ENCODE peak calls at places on chromosomes 11 and 22, in eight cellular contexts. V, K, O, Y, P, N, W and G are unnamed samples.

GRCh38 chr11:44621140-44621681 is 55.7 kb downstream of the CD82 start:
- DNase-seq in V (peak), N (peak), P (peak), O (peak), K (peak), Y (peak), W (peak), G (peak)

GRCh38 chr11:101848262-101848661 is 66.5 kb upstream of the CEP126 start:
- DNase-seq in O (no peak), V (no peak), Y (no peak), W (no peak), K (peak), N (peak), P (no peak), G (no peak)

GRCh38 chr22:30876221-30876751 is 92.3 kb downstream of the MORC2 start:
- DNase-seq in W (no peak), Y (no peak), O (no peak), K (no peak), V (no peak), N (no peak), P (peak), G (no peak)

GRCh38 chr11:43736502-43737193 is 56.1 kb downstream of the HSD17B12 start:
- DNase-seq in O (no peak), Y (no peak), V (peak), P (no peak), N (no peak), K (peak), W (no peak), G (no peak)

GRCh38 chr22:24498826-24499225 is 3.7 kb downstream of the UPB1 start:
- DNase-seq in V (no peak), K (no peak), N (no peak), W (no peak), P (no peak), O (no peak), Y (no peak), G (no peak)

GRCh38 chr11:9158898-9159391 is 67.5 kb upstream of the SCUBE2 start:
- DNase-seq in Y (no peak), V (no peak), P (no peak), K (peak), W (no peak), N (no peak), O (peak), G (no peak)

GRCh38 chr11:75400110-75400865 is 970 bp downstream of the RPS3 start:
- DNase-seq in V (no peak), O (no peak), K (peak), W (no peak), Y (no peak), N (no peak), P (no peak), G (no peak)

GRCh38 chr11:3222003-3222855 is 3.6 kb upstream of the MRGPRG start:
- DNase-seq in Y (no peak), P (peak), N (no peak), W (no peak), O (no peak), K (no peak), V (no peak), G (no peak)

GRCh38 chr11:30879322-30880020 is 293.3 kb upstream of the MPPED2 start:
- DNase-seq in P (no peak), Y (no peak), V (no peak), W (no peak), K (no peak), N (no peak), O (no peak), G (no peak)

GRCh38 chr22:50728523-50728931 is 9.5 kb upstream of the ACR start:
- DNase-seq in P (peak), K (no peak), W (no peak), V (no peak), O (no peak), N (no peak), Y (no peak), G (peak)

GRCh38 chr11:115185507-115185906 is 318.7 kb downstream of the CADM1 start:
- DNase-seq in P (no peak), O (no peak), W (no peak), Y (no peak), N (no peak), K (no peak), V (no peak), G (no peak)

GRCh38 chr11:28524098-28524497 is 415.9 kb downstream of the METTL15 start:
- DNase-seq in V (no peak), K (peak), W (no peak), N (no peak), Y (no peak), O (no peak), P (no peak), G (no peak)

GRCh38 chr22:20438678-20439492 is 1.3 kb upstream of the SCARF2 start:
- DNase-seq in K (no peak), Y (no peak), O (peak), P (peak), V (no peak), N (peak), W (no peak), G (no peak)
- TF ChIP-seq CTCF in K (no peak), Y (no peak), O (peak), P (no peak), V (peak), N (peak), W (no peak), G (no peak)

GRCh38 chr22:48577691-48578090 is 1250.0 kb downstream of the BRD1 start:
- DNase-seq in K (no peak), Y (no peak), P (no peak), O (no peak), V (no peak), N (no peak), W (no peak), G (no peak)

GRCh38 chr22:48575567-48576332 is 1251.9 kb downstream of the BRD1 start:
- DNase-seq in N (peak), Y (no peak), O (no peak), K (no peak), W (no peak), P (no peak), V (no peak), G (no peak)

GRCh38 chr22:48574776-48575566 is 1252.7 kb downstream of the BRD1 start:
- DNase-seq in N (peak), K (no peak), Y (peak), O (no peak), P (peak), W (peak), V (no peak), G (no peak)

GRCh38 chr22:48577014-48577690 is 1250.5 kb downstream of the BRD1 start:
- DNase-seq in K (no peak), P (peak), Y (no peak), N (peak), W (no peak), V (no peak), O (no peak), G (no peak)

GRCh38 chr22:48576333-48577013 is 1251.2 kb downstream of the BRD1 start:
- DNase-seq in V (no peak), K (no peak), Y (peak), N (peak), P (peak), O (no peak), W (peak), G (no peak)
- TF ChIP-seq CTCF in V (no peak), K (peak), Y (peak), N (peak), P (no peak), O (no peak), W (no peak), G (no peak)

GRCh38 chr11:84780689-84781293 is 846.4 kb downstream of the DLG2 start:
- DNase-seq in Y (no peak), K (peak), P (no peak), W (no peak), V (no peak), N (peak), O (no peak), G (no peak)
- TF ChIP-seq CTCF in Y (peak), K (peak), P (no peak), W (peak), V (peak), N (peak), O (peak), G (no peak)

GRCh38 chr22:20595461-20595860 is 88.1 kb downstream of the MED15 start:
- DNase-seq in W (no peak), V (no peak), O (no peak), K (no peak), N (no peak), Y (no peak), P (no peak), G (no peak)
- TF ChIP-seq CTCF in W (no peak), V (no peak), O (no peak), K (no peak), N (no peak), Y (no peak), P (no peak), G (no peak)

DNA sequence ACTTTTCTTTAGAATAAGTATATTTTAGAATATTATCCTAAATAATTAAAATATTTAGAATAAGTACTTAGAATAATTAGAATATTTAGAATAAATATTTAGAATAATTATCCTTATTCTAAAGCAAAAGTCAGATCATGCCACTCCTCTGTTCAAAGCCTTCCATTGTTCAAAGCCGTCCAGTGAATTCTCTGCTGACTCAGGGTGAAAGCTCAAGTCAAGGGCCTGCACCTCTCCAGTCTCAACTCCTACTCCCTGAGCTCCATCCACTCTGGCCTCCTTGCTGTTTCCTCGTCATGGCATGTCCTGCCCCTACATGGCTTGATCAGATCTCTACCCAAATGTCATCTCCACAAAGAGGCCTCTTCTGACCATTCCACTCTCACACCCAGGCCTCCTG is 30.0 kb downstream of the PLEKHA7 start:
- DNase-seq in O (no peak), V (no peak), K (no peak), W (no peak), Y (no peak), P (no peak), N (no peak), G (no peak)
- TF ChIP-seq CTCF in O (no peak), V (no peak), K (no peak), W (no peak), Y (no peak), P (no peak), N (no peak), G (no peak)

GRCh38 chr11:120230433-120231071 is 9.4 kb upstream of the POU2F3 start:
- DNase-seq in P (no peak), Y (no peak), V (no peak), K (no peak), W (no peak), O (no peak), N (no peak), G (no peak)
- TF ChIP-seq CTCF in P (no peak), Y (no peak), V (no peak), K (no peak), W (no peak), O (no peak), N (no peak), G (no peak)

GRCh38 chr11:65793144-65793581 is 6.3 kb downstream of the OVOL1 start:
- DNase-seq in W (no peak), O (no peak), P (no peak), V (no peak), Y (no peak), K (peak), N (no peak), G (no peak)

GRCh38 chr11:65792456-65792855 is 5.6 kb downstream of the OVOL1 start:
- DNase-seq in P (no peak), W (no peak), Y (no peak), V (no peak), K (peak), N (no peak), O (no peak), G (no peak)

GRCh38 chr11:65791719-65792213 is 4.9 kb downstream of the OVOL1 start:
- DNase-seq in O (peak), N (no peak), Y (no peak), P (no peak), V (no peak), W (no peak), K (peak), G (no peak)

GRCh38 chr11:65794570-65795510 is 8.0 kb downstream of the OVOL1 start:
- DNase-seq in V (no peak), W (no peak), O (no peak), Y (no peak), K (no peak), P (no peak), N (no peak), G (no peak)

DNA sequence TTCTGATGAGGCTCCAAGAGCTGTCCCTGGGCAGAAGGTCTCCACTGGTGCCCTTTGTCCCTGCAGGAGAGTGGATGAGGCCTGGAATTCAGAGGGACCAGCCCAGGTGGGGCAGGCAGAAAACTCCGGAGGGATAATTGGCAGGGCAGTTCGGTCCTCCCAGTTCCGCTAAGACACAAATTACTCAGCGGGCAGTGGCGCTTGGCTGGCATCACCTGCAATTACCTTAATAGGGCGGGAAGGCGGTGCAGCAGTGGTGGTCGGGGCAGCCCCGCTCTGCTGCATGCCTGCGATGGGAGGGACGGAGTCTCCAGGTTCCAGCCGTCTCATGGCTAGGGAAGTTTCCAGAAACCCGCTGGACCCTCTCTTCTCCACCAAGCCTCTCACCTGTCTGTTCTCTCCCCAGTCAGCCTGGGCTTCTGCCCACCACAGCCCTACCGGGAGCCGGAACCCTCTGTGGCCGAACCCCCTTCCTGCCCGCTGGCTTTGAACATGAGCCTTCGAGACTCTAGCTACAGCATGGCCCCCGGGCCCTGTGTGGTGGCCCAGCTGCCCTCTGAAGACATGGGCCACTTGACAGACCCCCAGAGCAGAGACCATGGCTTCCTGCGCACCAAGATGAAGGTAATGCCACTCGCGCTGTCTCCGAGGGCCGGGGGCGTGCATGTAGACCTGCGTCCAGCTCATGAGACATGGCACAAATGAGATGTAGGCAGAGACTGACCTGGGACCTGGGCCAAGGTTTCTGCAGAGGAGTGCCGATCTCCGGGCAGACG is 7.0 kb downstream of the OVOL1 start:
- DNase-seq in V (no peak), N (no peak), K (no peak), O (no peak), P (no peak), W (no peak), Y (no peak), G (no peak)
- TF ChIP-seq CTCF in V (no peak), N (no peak), K (no peak), O (no peak), P (no peak), W (no peak), Y (no peak), G (no peak)